ENCODE peak calls at places on chromosome 11, in seven cellular contexts. Y is cardiac muscle cell, X is AG09309, G is neural crest cell, P is osteoblast, D is fibroblast of lung, H is RWPE1. O is an unnamed sample.

GRCh38 chr11:13348305-13348704 is 70.7 kb downstream of the BMAL1 start:
- DNase-seq in P (no peak), H (no peak), Y (no peak), D (no peak), X (no peak), G (no peak), O (no peak)

GRCh38 chr11:118339281-118340045 is 3.0 kb downstream of the CD3D start:
- DNase-seq in G (no peak), X (no peak), H (no peak), P (no peak), Y (no peak), D (no peak), O (no peak)

GRCh38 chr11:35177370-35177769 is 38.4 kb downstream of the CD44 start:
- DNase-seq in D (peak), H (no peak), G (no peak), P (no peak), X (no peak), Y (no peak), O (no peak)

GRCh38 chr11:75656044-75656726 is 12.7 kb downstream of the MAP6 start:
- DNase-seq in X (no peak), Y (no peak), G (no peak), H (peak), D (no peak), P (no peak), O (no peak)

GRCh38 chr11:107276057-107276456 is 181.6 kb downstream of the CWF19L2 start:
- DNase-seq in D (no peak), P (no peak), X (no peak), G (no peak), H (no peak), Y (peak), O (no peak)

GRCh38 chr11:68146010-68146540 is 24.9 kb upstream of the CHKA start:
- DNase-seq in G (no peak), H (no peak), D (peak), P (no peak), Y (no peak), X (no peak), O (no peak)

GRCh38 chr11:115503083-115503885 is 931 bp downstream of the CADM1 start:
- DNase-seq in X (no peak), D (peak), Y (peak), G (peak), P (peak), H (no peak), O (peak)

GRCh38 chr11:66495401-66495844 is 15.0 kb upstream of the BBS1 start:
- DNase-seq in D (no peak), P (peak), X (no peak), H (no peak), G (no peak), Y (no peak), O (no peak)

GRCh38 chr11:11246166-11246565 is 106.9 kb downstream of the CSNK2A3 start:
- DNase-seq in X (no peak), G (no peak), P (no peak), D (no peak), H (no peak), Y (no peak), O (no peak)

GRCh38 chr11:134792677-134793076 is 380.6 kb upstream of the B3GAT1 start:
- DNase-seq in H (no peak), P (no peak), D (no peak), Y (no peak), G (no peak), X (no peak), O (no peak)

GRCh38 chr11:65645710-65646109 is 7.8 kb downstream of the SIPA1 start:
- DNase-seq in D (peak), X (no peak), P (peak), Y (peak), H (no peak), G (no peak), O (no peak)

GRCh38 chr11:65310756-65311155 is 3.9 kb upstream of the CDC42EP2 start:
- DNase-seq in H (no peak), D (peak), X (no peak), P (peak), Y (no peak), G (no peak), O (no peak)

GRCh38 chr11:2298795-2299747 is 2.6 kb downstream of the C11orf21 start:
- DNase-seq in X (no peak), P (peak), Y (peak), D (no peak), G (no peak), H (peak), O (peak)

GRCh38 chr11:126113012-126113411 is 50.3 kb upstream of the CDON start:
- DNase-seq in X (no peak), H (no peak), G (no peak), P (no peak), D (no peak), Y (no peak), O (no peak)

GRCh38 chr11:15127341-15127740 is 12.6 kb downstream of the INSC start:
- DNase-seq in X (peak), P (no peak), Y (peak), D (peak), H (no peak), G (no peak), O (no peak)

GRCh38 chr11:108873305-108873704 is 208.4 kb downstream of the DDX10 start:
- DNase-seq in G (no peak), H (no peak), Y (peak), P (peak), D (no peak), X (peak), O (no peak)

GRCh38 chr11:73982595-73982989 is at the start of gene UCP2:
- DNase-seq in Y (peak), D (peak), G (peak), P (peak), H (peak), X (no peak), O (peak)

GRCh38 chr11:133966924-133967598 is 10.3 kb upstream of the IGSF9B start:
- DNase-seq in Y (peak), G (peak), H (no peak), X (no peak), P (no peak), D (no peak), O (no peak)

GRCh38 chr11:109984634-109985289 is 108.4 kb upstream of the ZC3H12C start:
- DNase-seq in H (no peak), D (no peak), Y (peak), P (no peak), X (no peak), G (no peak), O (no peak)

GRCh38 chr11:46682773-46683752 is 17.4 kb downstream of the ARHGAP1 start:
- DNase-seq in H (no peak), G (no peak), D (no peak), X (no peak), Y (peak), P (peak), O (no peak)

GRCh38 chr11:111913997-111914396 is 1.5 kb downstream of the HSPB2 start:
- DNase-seq in P (peak), H (no peak), G (no peak), Y (peak), X (no peak), D (peak), O (no peak)

GRCh38 chr11:10294289-10294953 is 402 bp upstream of the SBF2 start:
- DNase-seq in P (peak), D (peak), X (no peak), Y (peak), G (no peak), H (peak), O (no peak)

GRCh38 chr11:73804712-73805111 is 17.0 kb downstream of the MRPL48 start:
- DNase-seq in D (no peak), G (no peak), H (no peak), Y (no peak), X (no peak), P (no peak), O (no peak)

GRCh38 chr11:10401696-10402392 is 53.2 kb upstream of the AMPD3 start:
- DNase-seq in D (no peak), X (no peak), Y (no peak), H (no peak), P (no peak), G (no peak), O (no peak)

GRCh38 chr11:72627594-72628281 is 46.5 kb downstream of the PDE2A start:
- DNase-seq in X (no peak), P (no peak), G (no peak), D (no peak), Y (no peak), H (no peak), O (no peak)

GRCh38 chr11:124122123-124122522 is 6.9 kb downstream of the VWA5A start:
- DNase-seq in H (no peak), Y (no peak), P (no peak), D (no peak), G (no peak), X (no peak), O (no peak)

GRCh38 chr11:100774859-100775258 is 87.8 kb downstream of the ARHGAP42 start:
- DNase-seq in D (no peak), P (no peak), Y (no peak), H (no peak), X (no peak), G (no peak), O (no peak)

GRCh38 chr11:1382429-1382828 is 7.3 kb upstream of the BRSK2 start:
- DNase-seq in G (no peak), D (no peak), Y (no peak), P (no peak), H (no peak), X (no peak), O (no peak)

GRCh38 chr11:76857776-76858461 is 2.8 kb upstream of the ACER3 start:
- DNase-seq in P (peak), X (no peak), G (no peak), Y (no peak), H (no peak), D (no peak), O (no peak)

GRCh38 chr11:19777342-19778102 is 64.9 kb downstream of the NAV2 start:
- DNase-seq in D (peak), X (no peak), P (peak), G (no peak), H (peak), Y (peak), O (no peak)

GRCh38 chr11:44066732-44067131 is 662 bp downstream of the ACCS start:
- DNase-seq in X (peak), Y (peak), P (peak), D (peak), G (no peak), H (peak), O (no peak)

GRCh38 chr11:65382804-65383368 is 440 bp upstream of the SLC25A45 start:
- DNase-seq in P (peak), Y (no peak), D (no peak), H (peak), G (no peak), X (no peak), O (no peak)

GRCh38 chr11:76206327-76207081 is at the start of gene WNT11:
- DNase-seq in D (peak), Y (peak), G (peak), P (peak), H (peak), X (no peak), O (no peak)

GRCh38 chr11:119901657-119902577 is 172.9 kb upstream of the NECTIN1 start:
- DNase-seq in G (no peak), D (no peak), X (no peak), P (no peak), Y (no peak), H (no peak), O (no peak)

GRCh38 chr11:10413268-10413667 is 41.8 kb upstream of the AMPD3 start:
- DNase-seq in Y (peak), H (no peak), G (no peak), D (peak), X (no peak), P (no peak), O (no peak)

GRCh38 chr11:84256618-84257017 is 970.5 kb upstream of the CCDC90B start:
- DNase-seq in G (no peak), D (no peak), P (no peak), H (no peak), Y (no peak), X (no peak), O (no peak)

GRCh38 chr11:84260862-84261261 is 974.7 kb upstream of the CCDC90B start:
- DNase-seq in G (no peak), D (no peak), X (no peak), Y (no peak), P (no peak), H (no peak), O (no peak)

GRCh38 chr11:84264066-84264465 is 977.9 kb upstream of the CCDC90B start:
- DNase-seq in H (no peak), Y (no peak), X (no peak), D (no peak), G (no peak), P (no peak), O (no peak)

DNA sequence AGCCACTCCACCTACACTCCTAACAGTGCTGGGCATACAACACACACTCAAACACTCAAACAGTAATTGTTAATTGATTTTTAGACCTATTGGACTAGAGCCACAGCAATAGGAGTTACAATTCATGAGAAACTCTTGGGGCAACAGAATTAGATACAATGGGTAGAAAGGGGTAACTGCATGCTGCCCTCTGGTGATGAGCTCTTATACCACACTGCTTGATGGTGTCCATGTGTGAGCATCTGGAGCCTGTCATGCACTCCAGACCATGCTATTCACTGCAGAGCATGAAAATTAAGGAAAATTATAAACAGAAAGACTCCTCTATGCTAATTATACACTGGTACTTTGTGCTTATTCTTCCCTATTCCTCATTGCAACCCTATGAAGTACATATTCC is 975.5 kb upstream of the CCDC90B start:
- DNase-seq in D (no peak), X (no peak), H (no peak), P (no peak), G (no peak), Y (no peak), O (no peak)
- TF ChIP-seq CTCF in D (no peak), X (no peak), H (no peak), P (no peak), G (peak), Y (no peak), O (peak)

GRCh38 chr11:91160661-91161060 is 937.8 kb upstream of the CHORDC1 start:
- DNase-seq in X (no peak), H (no peak), P (no peak), G (no peak), D (no peak), Y (no peak), O (no peak)

GRCh38 chr11:91158901-91159537 is 936.2 kb upstream of the CHORDC1 start:
- DNase-seq in D (peak), X (no peak), G (no peak), H (peak), Y (no peak), P (no peak), O (no peak)

GRCh38 chr11:91163619-91164451 is 941.0 kb upstream of the CHORDC1 start:
- DNase-seq in D (peak), X (no peak), H (peak), P (no peak), G (no peak), Y (peak), O (no peak)

DNA sequence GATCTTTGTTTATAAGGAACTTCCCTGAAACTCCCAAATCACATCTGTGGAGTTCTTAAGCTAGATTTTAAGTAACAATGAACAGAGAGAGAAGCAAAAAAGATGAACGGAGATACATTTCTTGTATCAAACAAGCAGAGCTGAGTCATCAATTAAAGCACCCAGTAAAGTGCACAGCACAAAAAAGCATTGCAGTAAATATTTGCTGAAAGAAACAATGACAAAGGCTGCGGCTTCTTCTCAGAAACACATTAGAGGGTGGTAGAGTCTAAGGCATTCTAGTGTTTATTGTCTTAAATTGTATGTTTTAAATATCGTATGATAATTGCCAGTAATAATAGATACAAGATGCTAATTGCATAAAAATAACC is 941.6 kb upstream of the CHORDC1 start:
- DNase-seq in D (no peak), P (no peak), G (no peak), H (no peak), Y (no peak), X (no peak), O (no peak)
- TF ChIP-seq CTCF in D (no peak), P (no peak), G (no peak), H (no peak), Y (no peak), X (no peak), O (no peak)

DNA sequence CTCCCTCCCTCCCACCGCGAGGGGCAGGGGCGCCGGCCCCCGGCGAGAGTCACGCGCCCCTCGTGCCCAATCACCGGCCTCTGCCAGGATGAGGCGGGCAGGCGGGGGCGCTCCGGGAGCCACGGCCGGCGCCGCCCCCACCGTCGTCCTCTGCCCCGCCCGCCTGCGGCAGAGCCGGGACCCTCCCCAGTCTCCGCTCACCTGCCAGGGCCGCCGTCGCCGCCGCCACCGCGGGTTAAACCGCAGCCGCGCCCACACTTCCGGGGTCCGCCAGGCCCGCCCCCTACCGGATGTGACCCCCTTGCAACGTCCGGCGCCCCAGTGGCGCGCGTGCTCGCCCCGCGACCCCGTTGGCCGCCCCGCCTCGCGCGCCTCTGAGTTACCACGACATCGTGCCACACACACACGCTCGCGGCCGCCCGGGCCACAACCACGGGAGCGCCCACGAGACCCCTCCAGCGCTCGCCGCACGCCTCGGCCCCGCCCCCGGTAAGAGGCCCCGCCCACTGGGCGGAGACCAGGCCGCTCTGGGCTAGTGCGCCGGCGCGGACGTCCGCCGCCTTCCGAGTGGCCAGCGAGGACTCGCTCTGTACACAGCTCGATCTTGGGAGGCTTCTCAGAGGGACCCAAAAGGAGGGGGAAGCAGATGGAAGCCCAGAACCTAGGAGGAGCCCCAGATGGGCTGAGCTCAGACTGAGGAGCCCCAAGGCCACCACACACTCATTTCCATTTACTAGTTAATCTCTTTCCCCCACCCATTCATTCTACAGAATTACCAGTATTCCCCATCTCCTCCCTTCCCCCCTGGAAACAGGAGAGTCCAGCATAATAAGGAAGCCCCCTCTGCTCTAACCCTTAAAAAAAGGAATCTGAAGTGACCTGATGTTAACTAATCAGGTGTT is at the start of gene VPS37C:
- DNase-seq in P (peak), Y (peak), D (peak), H (peak), G (peak), X (peak), O (peak)
- TF ChIP-seq CTCF in P (no peak), Y (no peak), D (no peak), H (no peak), G (no peak), X (no peak), O (peak)

DNA sequence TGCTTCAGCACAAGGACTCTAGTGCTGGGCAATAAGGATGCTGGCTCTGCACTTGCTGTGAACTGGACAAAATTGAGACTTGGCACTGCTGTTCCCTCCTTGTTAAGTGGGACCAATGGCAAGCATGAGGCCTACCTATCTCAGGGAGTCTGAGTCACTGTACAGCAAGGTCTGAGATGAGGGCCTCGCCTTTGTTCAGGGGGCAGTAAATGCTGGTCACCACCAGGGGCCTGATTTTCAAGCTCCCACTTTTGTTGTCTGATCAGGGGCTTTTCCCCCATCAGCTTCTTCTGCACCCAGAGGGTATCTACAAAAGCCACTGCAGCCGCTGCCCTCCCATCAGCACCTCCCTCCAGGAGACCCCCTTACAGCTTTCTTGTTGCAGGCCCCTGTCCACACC is 22.8 kb downstream of the DHCR7 start:
- DNase-seq in D (no peak), X (no peak), G (no peak), Y (no peak), H (no peak), P (no peak), O (no peak)
- TF ChIP-seq CTCF in D (no peak), X (no peak), G (peak), Y (no peak), H (no peak), P (no peak), O (peak)

GRCh38 chr11:132493786-132494185 is 1038.5 kb downstream of the OPCML start:
- DNase-seq in H (no peak), X (no peak), D (no peak), G (no peak), Y (no peak), P (no peak), O (no peak)
- TF ChIP-seq CTCF in H (no peak), X (no peak), D (no peak), G (no peak), Y (no peak), P (no peak), O (no peak)

GRCh38 chr11:57641011-57641410 is 8.7 kb downstream of the YPEL4 start:
- DNase-seq in X (no peak), G (peak), H (no peak), D (no peak), Y (peak), P (peak), O (no peak)
- TF ChIP-seq CTCF in X (peak), G (peak), H (no peak), D (peak), Y (peak), P (peak), O (peak)

DNA sequence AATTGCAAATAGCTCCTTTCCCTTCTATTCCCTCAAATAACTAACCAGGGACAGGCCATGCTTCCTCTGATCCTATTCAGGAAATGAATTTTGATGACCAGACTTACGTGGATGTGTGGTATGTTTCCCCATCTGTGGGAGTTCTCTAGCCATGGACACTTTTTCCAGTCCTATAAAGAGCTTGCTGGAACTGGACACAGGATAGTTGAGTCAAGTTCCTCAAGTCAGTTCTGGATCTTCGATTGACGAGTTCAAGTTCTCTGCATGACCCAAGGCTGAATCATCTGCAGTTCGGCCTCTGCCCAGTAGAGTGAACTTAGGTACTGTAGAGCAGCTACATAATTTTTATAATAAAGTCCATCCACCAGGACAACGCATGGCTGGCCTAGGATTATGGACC is 52.7 kb upstream of the CCND1 start:
- DNase-seq in D (peak), P (peak), Y (peak), X (peak), G (no peak), H (peak), O (no peak)
- TF ChIP-seq CTCF in D (peak), P (peak), Y (peak), X (peak), G (no peak), H (no peak), O (peak)

O was measured in type B pancreatic cell.